ENCODE peak calls at places on chromosomes 7 and 10, in ten cellular contexts. E, M, S, L, Z, G, K, V, I and D are unnamed samples.

GRCh38 chr7:51029586-51030230 is 247.0 kb upstream of the GRB10 start:
- DNase-seq in V (no peak), L (no peak), M (peak; percentile 71), G (no peak), K (no peak), I (no peak), E (peak; percentile 79), S (no peak), Z (no peak), D (peak; percentile 89)

GRCh38 chr7:95804090-95804489 is 31.7 kb downstream of the DYNC1I1 start:
- DNase-seq in V (no peak), Z (no peak), G (no peak), E (no peak), I (no peak), M (no peak), L (no peak), K (no peak), S (no peak), D (no peak)

GRCh38 chr10:59047957-59048618 is 128.4 kb upstream of the PHYHIPL start:
- DNase-seq in E (no peak), L (no peak), G (no peak), V (no peak), K (no peak), Z (no peak), M (no peak), S (no peak), I (no peak), D (no peak)

GRCh38 chr7:135355377-135356048 is 121.9 kb downstream of the STRA8 start:
- DNase-seq in E (no peak), G (no peak), K (no peak), Z (no peak), S (no peak), I (no peak), M (no peak), L (no peak), V (no peak), D (no peak)

GRCh38 chr10:99807786-99808185 is 25.3 kb downstream of the ABCC2 start:
- DNase-seq in E (no peak), L (no peak), Z (no peak), I (no peak), G (no peak), M (no peak), V (no peak), K (no peak), S (no peak), D (no peak)

GRCh38 chr10:25263931-25264330 is 89.1 kb downstream of the GPR158 start:
- DNase-seq in I (no peak), V (no peak), E (peak; percentile 15), K (no peak), Z (no peak), S (no peak), M (no peak), L (no peak), G (no peak), D (no peak)

GRCh38 chr7:27840314-27840713 is 100.4 kb downstream of the TAX1BP1 start:
- DNase-seq in Z (no peak), M (no peak), E (no peak), I (no peak), K (no peak), G (no peak), V (no peak), L (no peak), S (no peak), D (no peak)

GRCh38 chr10:75487087-75487784 is 55.8 kb downstream of the LRMDA start:
- DNase-seq in K (peak; percentile 41), V (no peak), E (peak; percentile 82), L (no peak), G (no peak), S (no peak), M (no peak), I (no peak), Z (no peak), D (no peak)

GRCh38 chr10:6275022-6275997 is 72.6 kb downstream of the PFKFB3 start:
- DNase-seq in M (peak; percentile 97), E (peak; percentile 96), Z (no peak), L (peak; percentile 79), V (peak; percentile 81), G (peak; percentile 52), I (peak; percentile 68), K (peak; percentile 74), S (peak; percentile 96), D (peak; percentile 99)

GRCh38 chr7:133345690-133346421 is 93.0 kb downstream of the EXOC4 start:
- DNase-seq in I (no peak), V (no peak), K (no peak), S (no peak), E (no peak), L (no peak), Z (no peak), M (no peak), G (no peak), D (no peak)

GRCh38 chr7:133339772-133340171 is 86.9 kb downstream of the EXOC4 start:
- DNase-seq in S (no peak), V (no peak), K (no peak), L (no peak), Z (no peak), G (no peak), E (no peak), M (no peak), I (no peak), D (no peak)

GRCh38 chr7:133349101-133349500 is 96.2 kb downstream of the EXOC4 start:
- DNase-seq in L (no peak), V (no peak), K (no peak), S (no peak), G (no peak), E (no peak), Z (no peak), M (no peak), I (no peak), D (no peak)

DNA sequence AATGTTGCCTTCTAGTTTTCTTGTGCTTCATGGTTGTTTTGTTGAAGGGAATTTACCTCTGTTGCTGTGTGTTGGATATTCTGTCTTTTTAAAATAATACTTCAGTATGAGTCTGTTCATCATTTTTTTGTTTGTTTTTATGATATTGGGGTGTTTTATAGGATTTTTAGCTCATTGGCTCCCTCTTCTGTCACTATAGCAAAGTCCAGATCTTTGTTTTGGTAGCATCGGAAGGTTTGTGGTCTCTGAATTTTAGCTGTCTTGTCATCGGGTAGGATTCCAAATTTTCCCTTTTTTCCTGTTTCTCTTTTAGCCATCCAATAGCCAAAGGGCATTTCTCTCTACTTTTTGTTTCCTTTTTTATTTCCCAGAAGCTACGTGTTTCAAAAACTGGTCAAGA is 91.4 kb downstream of the EXOC4 start:
- DNase-seq in G (no peak), S (no peak), E (peak; percentile 54), I (no peak), M (no peak), K (no peak), L (no peak), Z (no peak), V (no peak), D (peak; percentile 8)
- TF ChIP-seq CTCF in G (no peak), S (peak; percentile 30), E (peak; percentile 59), I (peak; percentile 53), M (peak; percentile 59), K (no peak), L (peak; percentile 55), Z (peak; percentile 54), V (no peak), D (peak; percentile 79)

GRCh38 chr10:23358357-23358756 is 13.8 kb upstream of the C10orf67 start:
- DNase-seq in E (peak; percentile 37), V (no peak), Z (no peak), I (no peak), G (no peak), K (no peak), M (no peak), S (no peak), L (no peak), D (no peak)
- TF ChIP-seq CTCF in E (peak; percentile 47), V (no peak), Z (no peak), I (no peak), G (peak; percentile 20), K (no peak), M (peak; percentile 28), S (no peak), L (peak; percentile 16), D (peak; percentile 71)

DNA sequence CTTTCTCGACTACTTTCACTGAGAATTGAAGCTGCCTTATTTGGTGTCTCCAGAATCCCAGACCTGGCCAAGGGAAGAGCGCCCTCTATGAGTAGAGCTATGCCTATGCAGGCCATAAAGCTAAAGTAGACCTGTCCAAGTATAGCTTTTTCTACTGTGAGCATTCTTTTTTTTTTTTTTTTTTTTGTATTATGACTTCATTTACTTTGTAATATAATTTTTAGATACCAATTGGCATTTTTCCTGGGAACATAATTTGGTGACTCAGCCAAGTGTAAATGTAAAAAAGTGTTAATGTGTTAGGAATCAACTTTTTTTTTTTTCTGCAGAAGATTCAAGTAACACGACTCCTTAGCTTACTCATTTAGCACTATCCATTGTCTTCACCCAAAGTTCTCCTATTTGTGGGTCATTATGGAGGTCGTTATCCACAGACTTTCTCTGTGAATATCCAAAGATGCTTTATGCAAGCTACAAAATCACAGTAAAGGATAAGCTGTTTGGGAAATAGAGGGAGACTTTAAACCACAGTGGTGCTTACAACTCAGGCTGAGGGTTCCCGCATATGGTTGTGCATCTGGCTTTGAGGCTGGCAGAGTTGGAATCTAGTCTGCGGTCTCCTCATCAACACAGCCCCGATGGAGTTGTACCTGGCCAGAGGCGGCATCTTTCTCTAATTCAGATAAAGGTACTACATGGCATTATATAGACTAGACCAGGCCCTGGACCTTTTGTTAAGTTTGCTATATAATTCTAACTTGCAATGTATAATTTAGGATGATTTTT is 1040.2 kb upstream of the SORCS1 start:
- DNase-seq in E (peak; percentile 30), G (no peak), I (peak; percentile 24), Z (no peak), M (no peak), K (no peak), V (no peak), S (no peak), L (no peak), D (peak; percentile 6)
- TF ChIP-seq CTCF in E (peak; percentile 56), G (peak; percentile 36), I (peak; percentile 82), Z (peak; percentile 48), M (peak; percentile 39), K (peak; percentile 2), V (peak; percentile 62), S (peak; percentile 12), L (peak; percentile 47), D (peak; percentile 67)

GRCh38 chr10:2978574-2979266 is 88.6 kb upstream of the PFKP start:
- DNase-seq in L (no peak), Z (no peak), E (no peak), K (no peak), G (no peak), I (no peak), V (no peak), S (no peak), M (no peak), D (no peak)

GRCh38 chr10:2980791-2981360 is 86.5 kb upstream of the PFKP start:
- DNase-seq in I (no peak), G (no peak), S (no peak), E (peak; percentile 44), Z (no peak), L (no peak), K (no peak), V (no peak), M (no peak), D (peak; percentile 53)

GRCh38 chr10:2980116-2980515 is 87.2 kb upstream of the PFKP start:
- DNase-seq in G (no peak), K (no peak), I (no peak), Z (no peak), V (no peak), L (no peak), E (no peak), M (no peak), S (no peak), D (peak; percentile 28)

GRCh38 chr10:2979267-2979660 is 88.1 kb upstream of the PFKP start:
- DNase-seq in M (no peak), K (no peak), E (peak; percentile 69), G (no peak), I (no peak), S (no peak), Z (no peak), V (no peak), L (peak; percentile 34), D (peak; percentile 10)

GRCh38 chr10:2978111-2978510 is 89.2 kb upstream of the PFKP start:
- DNase-seq in L (peak; percentile 5), Z (peak; percentile 12), V (no peak), I (peak; percentile 70), M (no peak), G (no peak), K (no peak), E (peak; percentile 72), S (no peak), D (peak; percentile 71)
- TF ChIP-seq CTCF in L (peak; percentile 60), Z (peak; percentile 81), V (peak; percentile 19), I (peak; percentile 54), M (peak; percentile 67), G (peak; percentile 55), K (peak; percentile 57), E (peak; percentile 59), S (peak; percentile 30), D (peak; percentile 78)